ENCODE peak calls at places on chromosomes 13 and 19, in five cellular contexts. S is Peyer's patch, U is AG20443, H is NCI-H1694, N is posterior cingulate gyrus. Z is an unnamed sample.

GRCh38 chr19:7480222-7480974 is 8.4 kb downstream of the PEX11G start:
- DNase-seq in S (no peak), U (no peak), H (no peak), N (no peak), Z (no peak)

GRCh38 chr19:47610902-47611301 is 2.0 kb downstream of the BICRA start:
- DNase-seq in S (no peak), U (no peak), H (no peak), N (no peak), Z (no peak)

GRCh38 chr13:44347905-44348304 is 25.7 kb upstream of the SERP2 start:
- DNase-seq in S (no peak), U (peak), H (no peak), N (no peak), Z (no peak)

GRCh38 chr19:51692065-51692915 is 840 bp upstream of the SPACA6 start:
- DNase-seq in S (no peak), U (no peak), H (no peak), N (no peak), Z (no peak)

GRCh38 chr13:50685491-50685890 is 158.0 kb downstream of the DLEU7 start:
- DNase-seq in S (no peak), U (no peak), H (peak), N (peak), Z (no peak)

GRCh38 chr19:3760871-3761361 is 576 bp downstream of the APBA3 start:
- DNase-seq in S (no peak), U (no peak), H (no peak), N (no peak), Z (no peak)

GRCh38 chr13:99969368-99969933 is 2.1 kb downstream of the ZIC5 start:
- DNase-seq in S (no peak), U (no peak), H (no peak), N (no peak), Z (no peak)

GRCh38 chr19:37484406-37485115 is 15.4 kb downstream of the ZNF570 start:
- DNase-seq in S (no peak), U (no peak), H (no peak), N (no peak), Z (no peak)

GRCh38 chr19:2578911-2579677 is 103.2 kb downstream of the GADD45B start:
- DNase-seq in S (peak), U (peak), H (no peak), N (peak), Z (peak)

GRCh38 chr19:47280183-47280797 is 5.6 kb downstream of the INAFM1 start:
- DNase-seq in S (no peak), U (peak), H (no peak), N (no peak), Z (peak)

GRCh38 chr19:14835011-14835410 is at the start of the genes OR7A5 and OR7C1:
- DNase-seq in S (no peak), U (no peak), H (no peak), N (no peak), Z (no peak)

GRCh38 chr13:98206946-98207345 is 29.9 kb upstream of the RNF113B start:
- DNase-seq in S (no peak), U (peak), H (no peak), N (no peak), Z (no peak)

GRCh38 chr19:45657520-45658163 is 10.4 kb upstream of the GIPR start:
- DNase-seq in S (no peak), U (no peak), H (no peak), N (no peak), Z (no peak)

GRCh38 chr19:32406161-32407003 is 812 bp downstream of the DPY19L3 start:
- DNase-seq in S (no peak), U (no peak), H (no peak), N (no peak), Z (no peak)

GRCh38 chr19:19134687-19135158 is 3.6 kb downstream of the TMEM161A start:
- DNase-seq in S (no peak), U (no peak), H (no peak), N (no peak), Z (peak)

GRCh38 chr13:108807841-108808240 is 178.4 kb downstream of the MYO16 start:
- DNase-seq in S (no peak), U (peak), H (no peak), N (no peak), Z (no peak)

GRCh38 chr13:54647275-54647674 is 1618.7 kb downstream of the OLFM4 start:
- DNase-seq in S (no peak), U (no peak), H (no peak), N (no peak), Z (no peak)

GRCh38 chr13:113827021-113827420 is 36.9 kb downstream of the GAS6 start:
- DNase-seq in S (no peak), U (no peak), H (no peak), N (no peak), Z (no peak)

GRCh38 chr13:24280722-24281121 is 28.7 kb upstream of the C1QTNF9 start:
- DNase-seq in S (no peak), U (no peak), H (no peak), N (no peak), Z (peak)

GRCh38 chr19:18153555-18154134 is 682 bp downstream of the PIK3R2 start:
- DNase-seq in S (peak), U (peak), H (no peak), N (no peak), Z (peak)

Z was measured in NB4.